ENCODE peak calls at places on chromosomes 4 and X, in seven cellular contexts. U is stimulated activated CD4-positive, alpha-beta T cell treated with anti-CD3 and anti-CD28 coated beads, Interleukin-2, amount 100 ng/mL, for 24 hours; C is Caki2; V is GM03348; L is stimulated activated CD8-positive, alpha-beta memory T cell treated with anti-CD3 and anti-CD28 coated beads, Interleukin-4, amount 100 ng/mL, for 4 hours; G is progenitor cell of endocrine pancreas; W is activated CD4-positive, alpha-beta T cell treated with anti-CD3 and anti-CD28 coated beads, Interleukin-2, amount 50 U/mL, for 1 hour. A is an unnamed sample.

GRCh38 chrX:69556094-69557011 is 52.2 kb downstream of the NALF2 start:
- DNase-seq in W (no peak), L (no peak), U (no peak), C (peak; percentile 33), G (no peak), V (no peak), A (no peak)

GRCh38 chr4:164536829-164537228 is 217.1 kb upstream of the SMIM31 start:
- DNase-seq in V (peak; percentile 13), C (peak; percentile 54), W (no peak), L (no peak), U (no peak), G (no peak), A (no peak)

GRCh38 chr4:97349468-97350186 is 793.6 kb downstream of the STPG2 start:
- DNase-seq in G (no peak), U (no peak), L (no peak), V (no peak), W (no peak), C (no peak), A (no peak)

GRCh38 chr4:26325191-26325590 is 4.4 kb downstream of the RBPJ start:
- DNase-seq in V (no peak), L (no peak), U (no peak), C (peak; percentile 27), W (no peak), G (no peak), A (no peak)

GRCh38 chr4:91064157-91064853 is 937.1 kb downstream of the CCSER1 start:
- DNase-seq in U (no peak), V (no peak), W (no peak), G (no peak), L (no peak), C (peak; percentile 28), A (no peak)

GRCh38 chrX:129472116-129472515 is 51.2 kb downstream of the SMARCA1 start:
- DNase-seq in W (no peak), U (no peak), C (no peak), L (no peak), V (peak; percentile 8), G (no peak), A (no peak)

GRCh38 chr4:132592340-132592739 is 556.8 kb upstream of the PCDH10 start:
- DNase-seq in W (no peak), G (no peak), U (no peak), L (no peak), V (no peak), C (no peak), A (no peak)

GRCh38 chr4:153170407-153170806 is 33.8 kb upstream of the TRIM2 start:
- DNase-seq in U (no peak), G (no peak), L (no peak), C (no peak), V (no peak), W (no peak), A (no peak)

GRCh38 chrX:72142094-72142843 is 10.6 kb upstream of the RTL5 start:
- DNase-seq in U (no peak), C (no peak), W (no peak), G (no peak), V (no peak), L (no peak), A (no peak)

GRCh38 chr4:39320381-39321115 is 45.6 kb downstream of the RFC1 start:
- DNase-seq in L (no peak), W (no peak), G (no peak), V (peak; percentile 24), U (no peak), C (no peak), A (no peak)

GRCh38 chr4:1044469-1045192 is 33.2 kb downstream of the FGFRL1 start:
- DNase-seq in C (no peak), V (no peak), G (no peak), L (no peak), W (no peak), U (no peak), A (no peak)

GRCh38 chr4:169089004-169089403 is 78.9 kb upstream of the CBR4 start:
- DNase-seq in V (no peak), W (no peak), C (peak; percentile 35), G (no peak), U (no peak), L (no peak), A (no peak)

GRCh38 chrX:38225093-38225492 is 4.4 kb upstream of the SRPX start:
- DNase-seq in C (no peak), G (no peak), L (no peak), U (no peak), W (no peak), V (no peak), A (no peak)

GRCh38 chr4:6191448-6192130 is 8.8 kb downstream of the JAKMIP1 start:
- DNase-seq in U (no peak), G (no peak), V (no peak), L (no peak), C (no peak), W (no peak), A (no peak)

GRCh38 chrX:24259544-24260240 is 54.2 kb downstream of the SUPT20HL2 start:
- DNase-seq in C (peak; percentile 53), G (no peak), V (peak; percentile 55), W (no peak), L (no peak), U (no peak), A (no peak)

GRCh38 chr4:136443006-136443405 is 1089.3 kb downstream of the PCDH18 start:
- DNase-seq in U (no peak), W (no peak), L (no peak), G (no peak), C (no peak), V (no peak), A (no peak)

GRCh38 chr4:74534936-74535335 is 90.0 kb downstream of the AREG start:
- DNase-seq in L (no peak), W (no peak), C (no peak), U (no peak), G (no peak), V (peak; percentile 4), A (no peak)

GRCh38 chr4:14196141-14196540 is 568.6 kb upstream of the BOD1L1 start:
- DNase-seq in V (peak; percentile 46), L (no peak), U (peak; percentile 10), W (no peak), C (peak; percentile 44), G (peak; percentile 63), A (no peak)

GRCh38 chrX:40090050-40090804 is 7.5 kb downstream of the BCOR start:
- DNase-seq in V (peak; percentile 38), W (no peak), L (no peak), G (no peak), C (no peak), U (no peak), A (no peak)

GRCh38 chrX:44162964-44163475 is 180.5 kb downstream of the EFHC2 start:
- DNase-seq in L (no peak), W (no peak), C (no peak), V (no peak), U (no peak), G (no peak), A (no peak)

GRCh38 chr4:648579-649292 is 23.4 kb downstream of the PDE6B start:
- DNase-seq in C (no peak), V (no peak), W (no peak), L (no peak), U (no peak), G (no peak), A (no peak)

GRCh38 chr4:83010111-83010521 is 507 bp downstream of the LIN54 start:
- DNase-seq in C (peak; percentile 27), W (no peak), G (no peak), U (no peak), L (no peak), V (peak; percentile 36), A (no peak)

GRCh38 chrX:151538190-151539122 is 25.0 kb upstream of the PASD1 start:
- DNase-seq in G (no peak), L (no peak), V (no peak), U (no peak), W (no peak), C (no peak), A (no peak)

GRCh38 chr4:184856277-184856609 is 30.5 kb upstream of the ACSL1 start:
- DNase-seq in G (no peak), L (no peak), W (no peak), U (no peak), V (no peak), C (no peak), A (no peak)

GRCh38 chr4:121061215-121061614 is 11.1 kb downstream of the NDNF start:
- DNase-seq in L (no peak), W (no peak), G (no peak), U (no peak), C (no peak), V (no peak), A (no peak)

GRCh38 chr4:26779674-26780073 is 81.0 kb upstream of the STIM2 start:
- DNase-seq in U (no peak), G (no peak), C (no peak), V (peak; percentile 33), L (no peak), W (no peak), A (no peak)

GRCh38 chr4:69830529-69831269 is 29.2 kb downstream of the SULT1E1 start:
- DNase-seq in V (no peak), L (no peak), G (no peak), W (no peak), C (peak; percentile 78), U (no peak), A (no peak)

GRCh38 chr4:107853444-107854325 is 29.0 kb downstream of the SGMS2 start:
- DNase-seq in G (no peak), U (no peak), C (peak; percentile 45), L (no peak), W (no peak), V (peak; percentile 27), A (no peak)

GRCh38 chr4:40350627-40351227 is 15.6 kb downstream of the CHRNA9 start:
- DNase-seq in V (no peak), U (no peak), W (no peak), L (no peak), C (no peak), G (no peak), A (no peak)

GRCh38 chr4:20520901-20521300 is 179.4 kb upstream of the PACRGL start:
- DNase-seq in V (peak; percentile 62), U (no peak), C (no peak), G (no peak), W (no peak), L (no peak), A (no peak)

GRCh38 chr4:128846063-128846462 is 36.6 kb downstream of the JADE1 start:
- DNase-seq in W (no peak), L (no peak), U (no peak), C (no peak), V (no peak), G (no peak), A (no peak)

GRCh38 chr4:141810702-141811365 is 174.5 kb downstream of the IL15 start:
- DNase-seq in G (no peak), U (no peak), V (no peak), C (no peak), L (no peak), W (no peak), A (no peak)

GRCh38 chrX:48511561-48511960 is 2.8 kb downstream of the PORCN start:
- DNase-seq in U (no peak), L (no peak), V (peak; percentile 33), W (no peak), C (no peak), G (no peak), A (no peak)

GRCh38 chrX:118807151-118808017 is 16.2 kb upstream of the ZCCHC12 start:
- DNase-seq in U (peak; percentile 47), C (peak; percentile 18), L (no peak), V (peak; percentile 47), G (no peak), W (peak; percentile 13), A (no peak)

GRCh38 chr4:121758896-121759568 is 5.9 kb downstream of the SMIM43 start:
- DNase-seq in G (no peak), V (peak; percentile 40), C (peak; percentile 18), W (no peak), U (no peak), L (no peak), A (no peak)

GRCh38 chrX:153662266-153662665 is 11.3 kb downstream of the PNCK start:
- DNase-seq in V (no peak), W (peak; percentile 63), C (no peak), U (peak; percentile 71), G (peak; percentile 27), L (peak; percentile 16), A (no peak)

A was measured in central memory CD8-positive, alpha-beta T cell.